ENCODE peak calls at places on chromosomes 16 and 17, in four cellular contexts. B is AG10803, Q is Karpas-422, V is trophoblast cell. O is an unnamed sample.

GRCh38 chr17:39696731-39697130 is 3.1 kb upstream of the ERBB2 start:
- DNase-seq in Q (no peak), V (no peak), B (no peak), O (no peak)

GRCh38 chr17:336110-337021 is 16.2 kb downstream of the RPH3AL start:
- DNase-seq in B (no peak), V (no peak), Q (peak), O (no peak)

GRCh38 chr17:48622857-48623256 is 3.3 kb downstream of the HOXB9 start:
- DNase-seq in B (no peak), V (no peak), Q (no peak), O (no peak)

GRCh38 chr16:82735696-82736095 is 108.9 kb downstream of the CDH13 start:
- DNase-seq in B (peak), V (no peak), Q (peak), O (no peak)

GRCh38 chr16:70463235-70463634 is 8.8 kb downstream of the FCSK start:
- DNase-seq in Q (no peak), V (no peak), B (no peak), O (no peak)

GRCh38 chr17:80718428-80718827 is 173.8 kb downstream of the RPTOR start:
- DNase-seq in V (no peak), Q (no peak), B (no peak), O (no peak)

GRCh38 chr17:50872710-50873424 is 6.7 kb upstream of the TOB1 start:
- DNase-seq in V (no peak), B (peak), Q (no peak), O (peak)

GRCh38 chr16:8776193-8776592 is 21.2 kb downstream of the TMEM186 start:
- DNase-seq in Q (peak), V (no peak), B (no peak), O (no peak)

DNA sequence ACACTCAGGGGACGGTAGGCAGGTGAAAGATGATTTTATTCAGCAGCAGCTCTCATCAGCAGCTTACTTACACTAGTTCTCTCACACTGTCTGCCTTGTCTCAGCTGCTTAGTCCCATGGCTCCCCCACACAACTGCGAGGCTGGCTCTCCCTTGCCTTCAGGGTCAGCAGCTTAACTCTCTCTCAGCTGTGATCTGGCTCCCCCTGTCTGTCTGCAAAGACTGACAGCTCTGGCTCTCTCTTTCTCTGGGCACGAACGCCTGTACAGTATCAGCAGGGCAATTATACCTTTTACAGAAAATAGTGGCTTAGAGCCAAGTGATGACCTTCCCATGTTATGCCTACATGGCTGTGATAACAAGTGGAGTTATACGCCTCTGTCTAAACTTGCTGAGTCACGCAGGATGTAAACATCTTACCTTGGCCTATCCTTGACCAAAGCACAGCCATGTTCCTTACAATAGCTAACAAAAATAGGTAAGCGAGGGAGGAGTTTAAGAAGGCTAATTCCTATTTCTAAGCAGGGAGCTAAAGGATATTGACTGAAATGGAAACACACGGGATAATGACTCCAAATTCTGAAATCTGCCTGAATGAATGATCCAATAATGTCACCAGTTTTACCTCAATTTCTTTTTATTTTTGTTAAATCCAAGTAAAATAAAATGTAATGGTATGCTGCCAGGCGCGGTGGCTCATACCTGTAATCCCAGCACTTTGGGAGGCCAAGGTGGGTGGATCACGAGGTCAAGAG is 1.1 kb upstream of the NDUFAB1 start:
- DNase-seq in V (peak), B (no peak), Q (peak), O (peak)
- H3K4me3 ChIP-seq in V (no peak), B (no peak), Q (peak), O (no peak)

DNA sequence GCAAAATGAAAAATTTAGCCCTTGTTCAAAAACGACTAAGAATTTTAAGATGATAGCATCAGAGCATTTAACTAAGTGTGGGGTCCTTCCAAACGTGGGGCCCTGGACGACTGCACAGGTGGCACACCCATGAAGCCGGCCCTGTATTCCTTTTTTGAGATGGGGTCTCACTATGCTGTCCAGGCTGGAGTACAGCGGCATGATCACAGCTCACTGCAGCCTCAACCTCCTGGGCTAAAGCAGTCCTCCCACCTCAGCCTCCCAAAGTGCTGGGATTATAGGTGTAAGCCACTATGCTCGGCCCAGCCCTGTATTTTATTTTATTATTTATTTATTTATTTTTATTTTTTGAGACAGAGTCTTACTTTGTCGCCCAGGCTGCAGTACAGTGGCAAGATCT is 90.7 kb upstream of the CDC42EP4 start:
- DNase-seq in B (no peak), Q (no peak), V (no peak), O (no peak)
- H3K4me3 ChIP-seq in B (no peak), Q (no peak), V (no peak), O (no peak)

DNA sequence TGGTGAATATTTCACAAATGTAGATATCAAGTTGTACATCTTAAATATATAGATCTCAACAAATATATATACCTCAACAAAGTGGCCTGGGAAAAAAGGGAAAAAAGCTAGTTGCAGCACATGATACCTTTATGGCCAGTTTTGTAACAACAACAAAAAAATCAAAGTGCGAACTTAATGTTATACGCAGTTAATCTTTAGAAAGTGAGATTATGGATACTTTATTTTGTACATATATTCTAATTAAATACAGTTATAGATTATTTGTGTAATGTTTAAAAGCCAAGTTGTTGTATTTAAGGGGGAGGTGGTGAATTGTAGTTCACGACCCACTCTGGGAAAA is 385 bp upstream of the ZFP1 start:
- DNase-seq in Q (no peak), B (no peak), V (no peak), O (no peak)
- H3K4me3 ChIP-seq in Q (peak), B (peak), V (no peak), O (peak)

DNA sequence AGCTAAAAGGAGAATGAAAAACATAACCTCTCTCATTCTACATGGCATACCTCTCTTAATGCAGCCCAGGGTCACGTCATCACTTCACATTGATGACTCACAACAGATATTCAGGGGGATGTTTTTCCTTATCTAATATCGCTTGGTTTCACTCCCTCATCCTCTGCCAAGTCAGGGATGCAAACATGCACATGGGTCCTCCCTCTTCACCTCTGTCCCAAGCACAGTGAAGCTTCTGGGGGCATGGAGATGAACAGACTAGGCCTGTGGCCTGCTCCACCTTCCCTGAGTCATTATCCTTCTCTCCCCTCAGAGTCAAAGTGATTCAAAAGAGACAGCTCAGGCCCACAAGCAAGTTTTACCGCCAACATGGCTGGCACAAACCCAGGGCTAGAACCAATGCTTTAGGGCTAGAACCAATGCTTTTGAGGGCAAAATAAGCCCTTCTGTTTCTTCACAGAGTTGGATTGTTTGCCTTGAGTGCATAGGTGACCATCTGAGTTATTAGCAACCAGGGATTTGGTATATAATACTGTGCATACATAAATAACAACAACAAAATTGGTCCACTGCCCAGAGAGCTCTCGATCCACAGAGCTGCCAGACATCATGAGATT is 2.2 kb upstream of the MT2A start:
- DNase-seq in B (no peak), Q (no peak), V (no peak), O (no peak)
- H3K4me3 ChIP-seq in B (no peak), Q (no peak), V (no peak), O (no peak)

DNA sequence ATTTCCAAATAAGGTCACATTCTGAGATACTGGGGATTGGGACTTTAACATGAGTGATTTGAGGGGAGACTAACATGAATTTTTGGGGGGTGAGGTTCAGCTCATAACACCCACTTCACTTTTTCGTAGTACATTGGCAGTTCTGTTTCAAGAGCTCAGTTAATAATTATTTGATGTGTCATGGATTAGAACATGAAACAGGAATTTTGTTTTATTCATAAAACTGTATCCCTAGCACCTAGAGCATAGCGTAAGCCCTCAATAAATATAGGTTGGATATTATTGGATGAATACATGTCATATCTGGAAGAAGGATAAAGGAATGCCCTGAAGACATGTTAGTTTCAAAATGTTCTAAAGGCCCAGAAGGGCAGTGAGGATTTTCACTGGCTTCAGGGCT is 119.8 kb downstream of the PRKCA start:
- DNase-seq in V (no peak), B (peak), Q (no peak), O (no peak)
- H3K4me3 ChIP-seq in V (no peak), B (no peak), Q (no peak), O (no peak)

DNA sequence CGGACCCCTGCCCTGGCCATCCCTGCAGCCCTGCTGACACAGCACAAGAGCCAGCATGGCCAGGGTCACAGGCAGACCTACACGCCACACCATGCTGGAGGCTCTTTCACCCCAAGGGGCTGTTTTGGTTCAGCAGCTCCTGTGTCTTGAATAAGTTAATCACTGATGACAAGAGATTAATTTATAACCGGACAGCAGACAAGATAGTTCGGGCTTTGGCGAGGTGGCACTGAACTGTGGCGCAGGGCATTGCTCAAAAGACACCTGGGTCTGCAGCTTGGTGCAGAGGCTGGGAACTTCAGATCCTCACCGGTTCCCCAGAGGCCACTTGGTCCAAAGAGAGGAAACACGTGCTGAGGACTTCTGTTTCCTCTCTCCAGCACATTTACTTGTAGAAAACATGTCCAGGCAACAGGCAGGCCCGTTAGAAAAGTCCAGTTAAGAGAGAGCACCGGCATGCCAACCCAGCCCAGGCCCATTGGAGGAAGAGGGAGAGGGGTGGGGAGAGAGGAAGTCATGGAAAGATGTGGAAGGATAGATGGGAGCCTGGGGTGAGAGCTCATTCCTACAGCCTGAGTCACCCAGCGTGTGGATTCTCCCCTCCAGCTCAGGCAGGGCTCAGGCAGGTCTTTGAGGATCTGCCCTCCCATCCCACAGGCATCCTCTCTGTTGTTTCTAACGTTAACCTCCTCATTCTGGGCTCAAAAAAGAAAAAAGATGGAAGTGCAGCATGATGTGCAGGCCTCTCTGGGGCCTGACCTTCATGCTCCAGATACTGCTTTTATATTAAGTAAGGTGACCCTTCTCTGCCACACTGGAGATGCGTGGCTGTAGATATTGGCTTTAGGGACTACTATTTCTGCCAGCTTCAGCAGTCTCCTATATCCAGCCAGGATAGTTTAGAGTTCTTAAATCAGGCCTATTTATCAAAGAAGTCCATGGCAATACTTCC is 80.0 kb upstream of the HNF1B start:
- DNase-seq in Q (peak), V (no peak), B (peak), O (peak)
- H3K4me3 ChIP-seq in Q (peak), V (no peak), B (no peak), O (no peak)